ENCODE peak calls at places on chromosome 10, in seven cellular contexts. One of them, this sample, is unnamed.

GRCh38 chr10:127937915-127938440 is 31.1 kb downstream of the PTPRE start:
- DNase-seq in cardiac muscle cell: no peak
- DNase-seq in coronary artery: no peak
- DNase-seq in AG09319: no peak
- DNase-seq in NCI-H446: no peak
- DNase-seq in T-helper 2 cell: no peak
- DNase-seq in right cardiac atrium: no peak
- DNase-seq in this sample: no peak

GRCh38 chr10:119663866-119664698 is 12.9 kb downstream of the BAG3 start:
- DNase-seq in cardiac muscle cell: no peak
- DNase-seq in coronary artery: peak
- DNase-seq in AG09319: no peak
- DNase-seq in NCI-H446: no peak
- DNase-seq in T-helper 2 cell: peak
- DNase-seq in right cardiac atrium: no peak
- DNase-seq in this sample: no peak

GRCh38 chr10:3292601-3293000 is 120.0 kb upstream of the PITRM1 start:
- DNase-seq in cardiac muscle cell: no peak
- DNase-seq in coronary artery: no peak
- DNase-seq in AG09319: no peak
- DNase-seq in NCI-H446: no peak
- DNase-seq in T-helper 2 cell: no peak
- DNase-seq in right cardiac atrium: no peak
- DNase-seq in this sample: no peak

GRCh38 chr10:91340613-91341362 is 69.4 kb upstream of the HECTD2 start:
- DNase-seq in cardiac muscle cell: no peak
- DNase-seq in coronary artery: no peak
- DNase-seq in AG09319: peak
- DNase-seq in NCI-H446: peak
- DNase-seq in T-helper 2 cell: no peak
- DNase-seq in right cardiac atrium: peak
- DNase-seq in this sample: peak

GRCh38 chr10:62426086-62426485 is 51.9 kb downstream of the ZNF365 start:
- DNase-seq in cardiac muscle cell: no peak
- DNase-seq in coronary artery: no peak
- DNase-seq in AG09319: no peak
- DNase-seq in NCI-H446: no peak
- DNase-seq in T-helper 2 cell: no peak
- DNase-seq in right cardiac atrium: no peak
- DNase-seq in this sample: no peak

GRCh38 chr10:29728541-29729049 is 93.8 kb upstream of the SVIL start:
- DNase-seq in cardiac muscle cell: peak
- DNase-seq in coronary artery: no peak
- DNase-seq in AG09319: no peak
- DNase-seq in NCI-H446: no peak
- DNase-seq in T-helper 2 cell: no peak
- DNase-seq in right cardiac atrium: no peak
- DNase-seq in this sample: no peak

GRCh38 chr10:74175510-74176379 is 24.7 kb downstream of the ADK start:
- DNase-seq in cardiac muscle cell: no peak
- DNase-seq in coronary artery: no peak
- DNase-seq in AG09319: no peak
- DNase-seq in NCI-H446: no peak
- DNase-seq in T-helper 2 cell: no peak
- DNase-seq in right cardiac atrium: no peak
- DNase-seq in this sample: no peak

GRCh38 chr10:53957401-53957800 is 843.6 kb downstream of the PCDH15 start:
- DNase-seq in cardiac muscle cell: no peak
- DNase-seq in coronary artery: no peak
- DNase-seq in AG09319: no peak
- DNase-seq in NCI-H446: no peak
- DNase-seq in T-helper 2 cell: no peak
- DNase-seq in right cardiac atrium: no peak
- DNase-seq in this sample: no peak

GRCh38 chr10:125146791-125147604 is 13.4 kb downstream of the CTBP2 start:
- DNase-seq in cardiac muscle cell: no peak
- DNase-seq in coronary artery: peak
- DNase-seq in AG09319: no peak
- DNase-seq in NCI-H446: no peak
- DNase-seq in T-helper 2 cell: no peak
- DNase-seq in right cardiac atrium: peak
- DNase-seq in this sample: no peak

GRCh38 chr10:1123198-1123597 is 67.0 kb downstream of the WDR37 start:
- DNase-seq in cardiac muscle cell: no peak
- DNase-seq in coronary artery: no peak
- DNase-seq in AG09319: no peak
- DNase-seq in NCI-H446: no peak
- DNase-seq in T-helper 2 cell: peak
- DNase-seq in right cardiac atrium: no peak
- DNase-seq in this sample: no peak

GRCh38 chr10:51314079-51314835 is 240.0 kb downstream of the PRKG1 start:
- DNase-seq in cardiac muscle cell: no peak
- DNase-seq in coronary artery: no peak
- DNase-seq in AG09319: no peak
- DNase-seq in NCI-H446: no peak
- DNase-seq in T-helper 2 cell: no peak
- DNase-seq in right cardiac atrium: no peak
- DNase-seq in this sample: no peak

GRCh38 chr10:4013651-4014085 is 228.7 kb upstream of the KLF6 start:
- DNase-seq in cardiac muscle cell: no peak
- DNase-seq in coronary artery: no peak
- DNase-seq in AG09319: no peak
- DNase-seq in NCI-H446: peak
- DNase-seq in T-helper 2 cell: peak
- DNase-seq in right cardiac atrium: peak
- DNase-seq in this sample: no peak

GRCh38 chr10:89156161-89156560 is 51.0 kb downstream of the CH25H start:
- DNase-seq in cardiac muscle cell: no peak
- DNase-seq in coronary artery: no peak
- DNase-seq in AG09319: no peak
- DNase-seq in NCI-H446: no peak
- DNase-seq in T-helper 2 cell: no peak
- DNase-seq in right cardiac atrium: no peak
- DNase-seq in this sample: no peak

GRCh38 chr10:79416578-79417255 is 28.7 kb downstream of the ZCCHC24 start:
- DNase-seq in cardiac muscle cell: no peak
- DNase-seq in coronary artery: no peak
- DNase-seq in AG09319: no peak
- DNase-seq in NCI-H446: no peak
- DNase-seq in T-helper 2 cell: no peak
- DNase-seq in right cardiac atrium: no peak
- DNase-seq in this sample: no peak

GRCh38 chr10:133162910-133163856 is 3.2 kb downstream of the KNDC1 start:
- DNase-seq in cardiac muscle cell: no peak
- DNase-seq in coronary artery: no peak
- DNase-seq in AG09319: no peak
- DNase-seq in NCI-H446: no peak
- DNase-seq in T-helper 2 cell: no peak
- DNase-seq in right cardiac atrium: peak
- DNase-seq in this sample: no peak